ENCODE peak calls at places on chromosomes 13 and 19, in six cellular contexts. H is cardiac muscle cell, Z is tibial artery, C is stomach, T is IMR-90, O is WERI-Rb-1. Y is an unnamed sample. For H3K9me3 and H3K36me3, the result is how much of the 10 kb centered on the place peaks cover.

GRCh38 chr13:79079351-79079839 is 326.7 kb downstream of the RBM26 start:
- DNase-seq in H (no peak), Z (no peak), C (no peak), T (no peak), O (no peak), Y (peak)

GRCh38 chr13:109158383-109158782 is 529.0 kb downstream of the MYO16 start:
- DNase-seq in H (no peak), Z (no peak), C (no peak), T (no peak), O (no peak), Y (no peak)

GRCh38 chr19:13850910-13851753 is 25.8 kb upstream of the NANOS3 start:
- DNase-seq in H (peak), Z (peak), C (peak), T (peak), O (no peak), Y (peak)

GRCh38 chr13:114315074-114315785 is 927 bp downstream of the CHAMP1 start:
- DNase-seq in H (no peak), Z (no peak), C (no peak), T (no peak), O (no peak), Y (no peak)

GRCh38 chr19:3178377-3178972 is at the start of gene S1PR4:
- DNase-seq in H (no peak), Z (no peak), C (no peak), T (no peak), O (no peak), Y (peak)

GRCh38 chr13:46648166-46648607 is 95.2 kb downstream of the LRCH1 start:
- DNase-seq in H (no peak), Z (no peak), C (peak), T (peak), O (peak), Y (no peak)

GRCh38 chr19:51097166-51097736 is 11.0 kb downstream of the CTU1 start:
- DNase-seq in H (peak), Z (no peak), C (peak), T (peak), O (peak), Y (peak)

GRCh38 chr19:27966390-27966816 is 1246.5 kb downstream of the UQCRFS1 start:
- DNase-seq in H (peak), Z (no peak), C (no peak), T (no peak), O (no peak), Y (no peak)

GRCh38 chr13:89695343-89696257 is 1651.9 kb upstream of the MIR17HG start:
- DNase-seq in H (peak), Z (no peak), C (peak), T (peak), O (peak), Y (no peak)

GRCh38 chr13:106183410-106184128 is 351.9 kb downstream of the EFNB2 start:
- DNase-seq in H (no peak), Z (no peak), C (no peak), T (no peak), O (no peak), Y (no peak)

GRCh38 chr13:18956473-18957078 is 225.0 kb downstream of the TUBA3C start:
- DNase-seq in H (no peak), Z (no peak), C (no peak), T (no peak), O (no peak), Y (no peak)
- H3K9me3 ChIP-seq in H (under half), Z (under half), C (under half), T (half or more), O (under half), Y (under half)

GRCh38 chr19:16113727-16114126 is 2.0 kb downstream of the RAB8A start:
- DNase-seq in H (no peak), Z (no peak), C (no peak), T (no peak), O (no peak), Y (no peak)

GRCh38 chr19:16111160-16111908 is at the start of gene RAB8A:
- DNase-seq in H (peak), Z (peak), C (peak), T (peak), O (peak), Y (peak)

GRCh38 chr19:16115309-16116039 is 3.8 kb downstream of the RAB8A start:
- DNase-seq in H (no peak), Z (no peak), C (no peak), T (no peak), O (no peak), Y (no peak)

GRCh38 chr19:16111909-16112752 is 442 bp downstream of the RAB8A start:
- DNase-seq in H (no peak), Z (no peak), C (no peak), T (no peak), O (no peak), Y (no peak)

DNA sequence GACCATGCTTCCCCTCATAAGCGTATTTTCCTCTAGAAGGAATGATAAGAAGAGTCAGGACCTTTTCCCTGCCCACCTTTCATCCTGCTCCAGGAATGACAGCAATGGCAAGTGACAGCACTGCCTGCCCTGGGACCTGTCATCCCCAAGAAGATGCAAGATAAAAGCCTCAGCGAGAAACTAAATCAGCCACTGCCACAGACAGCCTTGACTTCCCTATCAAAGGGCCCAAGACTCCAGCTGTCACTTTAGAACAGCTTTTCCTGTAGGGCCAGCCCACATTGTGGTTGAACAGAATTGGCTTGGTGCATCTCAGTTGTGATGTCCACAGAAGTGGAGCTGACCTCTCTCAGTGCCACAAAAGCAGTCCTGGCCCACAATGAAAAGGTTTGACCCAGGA is 1.1 kb downstream of the RAB8A start:
- DNase-seq in H (no peak), Z (no peak), C (no peak), T (no peak), O (no peak), Y (no peak)
- H3K27ac ChIP-seq in H (peak), Z (peak), C (peak), T (no peak), O (no peak), Y (peak)

GRCh38 chr19:49091391-49092038 is 6.3 kb downstream of the SNRNP70 start:
- DNase-seq in H (no peak), Z (no peak), C (no peak), T (no peak), O (no peak), Y (no peak)
- H3K36me3 ChIP-seq in H (half or more), Z (half or more), C (half or more), T (half or more), O (half or more), Y (half or more)

DNA sequence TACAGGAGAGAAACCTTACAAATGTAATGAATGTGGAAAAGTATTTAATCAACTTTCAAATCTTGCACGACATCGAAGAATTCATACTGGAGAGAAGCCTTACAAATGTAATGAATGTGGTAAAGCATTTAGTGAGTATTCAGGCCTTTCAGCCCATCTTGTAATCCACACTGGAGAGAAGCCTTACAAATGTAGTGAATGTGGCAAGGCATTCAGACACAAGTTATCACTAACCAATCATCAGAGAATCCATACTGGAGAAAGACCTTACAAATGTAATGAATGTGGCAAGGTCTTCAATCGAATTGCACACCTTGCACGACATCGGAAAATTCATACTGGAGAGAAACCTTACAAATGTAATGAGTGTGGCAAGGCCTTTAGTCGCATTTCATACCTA is 13.6 kb upstream of the ZNF610 start:
- DNase-seq in H (no peak), Z (no peak), C (no peak), T (no peak), O (no peak), Y (no peak)
- H3K9me3 ChIP-seq in H (under half), Z (under half), C (half or more), T (half or more), O (half or more), Y (half or more)

GRCh38 chr19:6490134-6490533 is 8.5 kb upstream of the DENND1C start:
- DNase-seq in H (no peak), Z (no peak), C (no peak), T (no peak), O (no peak), Y (no peak)
- H3K27ac ChIP-seq in H (no peak), Z (no peak), C (no peak), T (no peak), O (no peak), Y (no peak)

GRCh38 chr19:17577698-17578097 is 22.2 kb downstream of the COLGALT1 start:
- DNase-seq in H (no peak), Z (no peak), C (no peak), T (no peak), O (no peak), Y (no peak)

GRCh38 chr19:17582613-17583012 is 27.2 kb downstream of the COLGALT1 start:
- DNase-seq in H (no peak), Z (no peak), C (no peak), T (no peak), O (no peak), Y (no peak)

GRCh38 chr19:17581211-17581874 is 25.9 kb downstream of the COLGALT1 start:
- DNase-seq in H (no peak), Z (no peak), C (no peak), T (no peak), O (no peak), Y (no peak)

GRCh38 chr19:17579523-17580244 is 24.2 kb downstream of the COLGALT1 start:
- DNase-seq in H (peak), Z (no peak), C (no peak), T (peak), O (peak), Y (peak)

DNA sequence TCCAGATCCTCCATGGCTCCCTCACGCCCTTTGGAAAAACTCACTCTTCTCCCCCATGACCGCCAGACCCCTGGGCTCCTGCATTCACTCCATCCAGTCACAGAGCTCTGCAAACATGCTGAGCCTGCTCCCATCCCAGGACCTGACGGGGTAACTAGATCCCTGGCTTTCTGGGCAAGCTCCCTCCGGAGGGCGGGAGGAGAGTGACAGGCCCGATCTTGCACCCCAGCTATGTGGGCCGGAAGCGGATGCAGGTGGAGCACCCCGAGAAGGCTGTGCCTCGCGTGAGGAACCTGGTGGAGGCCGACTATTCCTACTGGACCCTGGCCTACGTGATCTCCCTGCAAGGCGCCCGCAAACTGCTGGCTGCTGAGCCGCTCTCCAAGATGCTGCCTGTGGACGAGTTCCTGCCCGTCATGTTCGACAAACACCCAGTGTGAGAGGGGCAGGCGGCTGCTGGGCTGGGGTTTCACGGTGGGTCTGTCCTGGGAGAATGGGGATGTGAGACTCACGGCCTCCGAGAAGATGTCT is 25.1 kb downstream of the COLGALT1 start:
- DNase-seq in H (no peak), Z (no peak), C (no peak), T (no peak), O (no peak), Y (no peak)
- H3K36me3 ChIP-seq in H (under half), Z (half or more), C (half or more), T (half or more), O (half or more), Y (half or more)

Y was measured in upper lobe of right lung.